ENCODE peak calls at places on chromosomes 12 and 14, in seven cellular contexts. One of them, this sample, is unnamed.

GRCh38 chr12:119229837-119230236 is 51.1 kb downstream of the HSPB8 start:
- DNase-seq in HuH-7.5: peak
- DNase-seq in H9: peak
- DNase-seq in left ventricle myocardium inferior: peak
- DNase-seq in activated naive CD8-positive, alpha-beta T cell treated with anti-CD3 and anti-CD28 coated beads for 36 hours: no peak
- DNase-seq in neuronal stem cell: peak
- DNase-seq in body of pancreas: peak
- DNase-seq in this sample: no peak

GRCh38 chr14:96501746-96502620 is at the start of gene PAPOLA:
- DNase-seq in neuronal stem cell: peak
- DNase-seq in activated naive CD8-positive, alpha-beta T cell treated with anti-CD3 and anti-CD28 coated beads for 36 hours: peak
- DNase-seq in left ventricle myocardium inferior: peak
- DNase-seq in body of pancreas: peak
- DNase-seq in H9: peak
- DNase-seq in HuH-7.5: peak
- DNase-seq in this sample: peak

GRCh38 chr12:105761075-105761474 is 377.7 kb downstream of the NUAK1 start:
- DNase-seq in neuronal stem cell: no peak
- DNase-seq in body of pancreas: no peak
- DNase-seq in H9: no peak
- DNase-seq in activated naive CD8-positive, alpha-beta T cell treated with anti-CD3 and anti-CD28 coated beads for 36 hours: no peak
- DNase-seq in HuH-7.5: no peak
- DNase-seq in left ventricle myocardium inferior: no peak
- DNase-seq in this sample: no peak

GRCh38 chr14:78933948-78934524 is 763.9 kb downstream of the NRXN3 start:
- DNase-seq in activated naive CD8-positive, alpha-beta T cell treated with anti-CD3 and anti-CD28 coated beads for 36 hours: no peak
- DNase-seq in left ventricle myocardium inferior: no peak
- DNase-seq in body of pancreas: no peak
- DNase-seq in HuH-7.5: peak
- DNase-seq in H9: no peak
- DNase-seq in neuronal stem cell: peak
- DNase-seq in this sample: no peak

GRCh38 chr12:84585996-84586395 is 326.6 kb downstream of the SLC6A15 start:
- DNase-seq in activated naive CD8-positive, alpha-beta T cell treated with anti-CD3 and anti-CD28 coated beads for 36 hours: no peak
- DNase-seq in body of pancreas: no peak
- DNase-seq in HuH-7.5: no peak
- DNase-seq in H9: no peak
- DNase-seq in left ventricle myocardium inferior: no peak
- DNase-seq in neuronal stem cell: no peak
- DNase-seq in this sample: no peak

GRCh38 chr12:48185181-48185919 is 1.9 kb downstream of the CCDC184 start:
- DNase-seq in neuronal stem cell: no peak
- DNase-seq in activated naive CD8-positive, alpha-beta T cell treated with anti-CD3 and anti-CD28 coated beads for 36 hours: no peak
- DNase-seq in left ventricle myocardium inferior: no peak
- DNase-seq in HuH-7.5: no peak
- DNase-seq in H9: peak
- DNase-seq in body of pancreas: no peak
- DNase-seq in this sample: no peak

GRCh38 chr12:51886021-51886710 is 1.7 kb upstream of the ANKRD33 start:
- DNase-seq in H9: peak
- DNase-seq in body of pancreas: peak
- DNase-seq in left ventricle myocardium inferior: peak
- DNase-seq in neuronal stem cell: no peak
- DNase-seq in HuH-7.5: no peak
- DNase-seq in activated naive CD8-positive, alpha-beta T cell treated with anti-CD3 and anti-CD28 coated beads for 36 hours: peak
- DNase-seq in this sample: peak

GRCh38 chr12:27013606-27014084 is 539 bp downstream of the TM7SF3 start:
- DNase-seq in HuH-7.5: peak
- DNase-seq in left ventricle myocardium inferior: no peak
- DNase-seq in activated naive CD8-positive, alpha-beta T cell treated with anti-CD3 and anti-CD28 coated beads for 36 hours: no peak
- DNase-seq in H9: no peak
- DNase-seq in neuronal stem cell: no peak
- DNase-seq in body of pancreas: no peak
- DNase-seq in this sample: no peak

GRCh38 chr14:63508033-63508432 is 35.1 kb downstream of the PPP2R5E start:
- DNase-seq in H9: no peak
- DNase-seq in neuronal stem cell: no peak
- DNase-seq in activated naive CD8-positive, alpha-beta T cell treated with anti-CD3 and anti-CD28 coated beads for 36 hours: peak
- DNase-seq in HuH-7.5: no peak
- DNase-seq in left ventricle myocardium inferior: no peak
- DNase-seq in body of pancreas: no peak
- DNase-seq in this sample: no peak

GRCh38 chr12:126617312-126617711 is 1552.1 kb downstream of the AACS start:
- DNase-seq in left ventricle myocardium inferior: no peak
- DNase-seq in activated naive CD8-positive, alpha-beta T cell treated with anti-CD3 and anti-CD28 coated beads for 36 hours: no peak
- DNase-seq in body of pancreas: peak
- DNase-seq in H9: peak
- DNase-seq in neuronal stem cell: no peak
- DNase-seq in HuH-7.5: no peak
- DNase-seq in this sample: no peak

GRCh38 chr12:124742702-124743101 is 121.0 kb downstream of the SCARB1 start:
- DNase-seq in HuH-7.5: no peak
- DNase-seq in H9: no peak
- DNase-seq in neuronal stem cell: no peak
- DNase-seq in left ventricle myocardium inferior: no peak
- DNase-seq in activated naive CD8-positive, alpha-beta T cell treated with anti-CD3 and anti-CD28 coated beads for 36 hours: no peak
- DNase-seq in body of pancreas: no peak
- DNase-seq in this sample: no peak

GRCh38 chr12:125704803-125705202 is 639.6 kb downstream of the AACS start:
- DNase-seq in body of pancreas: no peak
- DNase-seq in HuH-7.5: no peak
- DNase-seq in H9: no peak
- DNase-seq in activated naive CD8-positive, alpha-beta T cell treated with anti-CD3 and anti-CD28 coated beads for 36 hours: no peak
- DNase-seq in left ventricle myocardium inferior: no peak
- DNase-seq in neuronal stem cell: no peak
- DNase-seq in this sample: no peak

GRCh38 chr12:75722714-75723200 is 211.3 kb upstream of the KRR1 start:
- DNase-seq in body of pancreas: peak
- DNase-seq in neuronal stem cell: no peak
- DNase-seq in left ventricle myocardium inferior: no peak
- DNase-seq in H9: no peak
- DNase-seq in activated naive CD8-positive, alpha-beta T cell treated with anti-CD3 and anti-CD28 coated beads for 36 hours: peak
- DNase-seq in HuH-7.5: no peak
- DNase-seq in this sample: no peak

GRCh38 chr14:49769581-49770211 is 1.7 kb downstream of the KLHDC2 start:
- DNase-seq in body of pancreas: peak
- DNase-seq in H9: no peak
- DNase-seq in neuronal stem cell: no peak
- DNase-seq in activated naive CD8-positive, alpha-beta T cell treated with anti-CD3 and anti-CD28 coated beads for 36 hours: no peak
- DNase-seq in left ventricle myocardium inferior: no peak
- DNase-seq in HuH-7.5: no peak
- DNase-seq in this sample: no peak

GRCh38 chr12:96710127-96710745 is 196.8 kb upstream of the NEDD1 start:
- DNase-seq in neuronal stem cell: no peak
- DNase-seq in HuH-7.5: no peak
- DNase-seq in left ventricle myocardium inferior: no peak
- DNase-seq in activated naive CD8-positive, alpha-beta T cell treated with anti-CD3 and anti-CD28 coated beads for 36 hours: no peak
- DNase-seq in H9: peak
- DNase-seq in body of pancreas: no peak
- DNase-seq in this sample: no peak

GRCh38 chr12:122793685-122794106 is 19.3 kb downstream of the CCDC62 start:
- DNase-seq in neuronal stem cell: peak
- DNase-seq in H9: no peak
- DNase-seq in body of pancreas: no peak
- DNase-seq in activated naive CD8-positive, alpha-beta T cell treated with anti-CD3 and anti-CD28 coated beads for 36 hours: no peak
- DNase-seq in left ventricle myocardium inferior: no peak
- DNase-seq in HuH-7.5: peak
- DNase-seq in this sample: peak

GRCh38 chr14:101506211-101506920 is 54.9 kb upstream of the DIO3 start:
- DNase-seq in left ventricle myocardium inferior: no peak
- DNase-seq in HuH-7.5: no peak
- DNase-seq in activated naive CD8-positive, alpha-beta T cell treated with anti-CD3 and anti-CD28 coated beads for 36 hours: no peak
- DNase-seq in neuronal stem cell: no peak
- DNase-seq in body of pancreas: peak
- DNase-seq in H9: peak
- DNase-seq in this sample: no peak

GRCh38 chr14:93973607-93974006 is 2.8 kb downstream of the ASB2 start:
- DNase-seq in activated naive CD8-positive, alpha-beta T cell treated with anti-CD3 and anti-CD28 coated beads for 36 hours: no peak
- DNase-seq in body of pancreas: no peak
- DNase-seq in neuronal stem cell: no peak
- DNase-seq in H9: no peak
- DNase-seq in HuH-7.5: no peak
- DNase-seq in left ventricle myocardium inferior: no peak
- DNase-seq in this sample: no peak

GRCh38 chr12:90028620-90029051 is 320.0 kb upstream of the ATP2B1 start:
- DNase-seq in HuH-7.5: no peak
- DNase-seq in neuronal stem cell: no peak
- DNase-seq in body of pancreas: no peak
- DNase-seq in left ventricle myocardium inferior: no peak
- DNase-seq in H9: no peak
- DNase-seq in activated naive CD8-positive, alpha-beta T cell treated with anti-CD3 and anti-CD28 coated beads for 36 hours: no peak
- DNase-seq in this sample: no peak

GRCh38 chr12:124445826-124446225 is 121.6 kb downstream of the NCOR2 start:
- DNase-seq in HuH-7.5: no peak
- DNase-seq in neuronal stem cell: no peak
- DNase-seq in left ventricle myocardium inferior: no peak
- DNase-seq in body of pancreas: no peak
- DNase-seq in activated naive CD8-positive, alpha-beta T cell treated with anti-CD3 and anti-CD28 coated beads for 36 hours: no peak
- DNase-seq in H9: no peak
- DNase-seq in this sample: no peak

GRCh38 chr14:53470351-53471043 is 317.4 kb upstream of the DDHD1 start:
- DNase-seq in neuronal stem cell: no peak
- DNase-seq in H9: no peak
- DNase-seq in body of pancreas: no peak
- DNase-seq in HuH-7.5: no peak
- DNase-seq in activated naive CD8-positive, alpha-beta T cell treated with anti-CD3 and anti-CD28 coated beads for 36 hours: no peak
- DNase-seq in left ventricle myocardium inferior: peak
- DNase-seq in this sample: no peak

GRCh38 chr14:91281346-91281745 is 36.8 kb upstream of the GPR68 start:
- DNase-seq in H9: no peak
- DNase-seq in neuronal stem cell: no peak
- DNase-seq in HuH-7.5: no peak
- DNase-seq in left ventricle myocardium inferior: no peak
- DNase-seq in activated naive CD8-positive, alpha-beta T cell treated with anti-CD3 and anti-CD28 coated beads for 36 hours: no peak
- DNase-seq in body of pancreas: no peak
- DNase-seq in this sample: no peak

GRCh38 chr14:88929656-88930436 is 105.4 kb downstream of the TTC8 start:
- DNase-seq in activated naive CD8-positive, alpha-beta T cell treated with anti-CD3 and anti-CD28 coated beads for 36 hours: no peak
- DNase-seq in left ventricle myocardium inferior: no peak
- DNase-seq in H9: peak
- DNase-seq in neuronal stem cell: no peak
- DNase-seq in body of pancreas: no peak
- DNase-seq in HuH-7.5: no peak
- DNase-seq in this sample: no peak

GRCh38 chr12:130198026-130198662 is 35.9 kb downstream of the FZD10 start:
- DNase-seq in left ventricle myocardium inferior: no peak
- DNase-seq in neuronal stem cell: no peak
- DNase-seq in H9: no peak
- DNase-seq in activated naive CD8-positive, alpha-beta T cell treated with anti-CD3 and anti-CD28 coated beads for 36 hours: no peak
- DNase-seq in body of pancreas: no peak
- DNase-seq in HuH-7.5: no peak
- DNase-seq in this sample: no peak

GRCh38 chr12:121789800-121790748 is 3.4 kb downstream of the RHOF start:
- DNase-seq in HuH-7.5: no peak
- DNase-seq in neuronal stem cell: no peak
- DNase-seq in H9: no peak
- DNase-seq in left ventricle myocardium inferior: peak
- DNase-seq in body of pancreas: peak
- DNase-seq in activated naive CD8-positive, alpha-beta T cell treated with anti-CD3 and anti-CD28 coated beads for 36 hours: peak
- DNase-seq in this sample: peak

GRCh38 chr12:62259311-62259992 is 752 bp upstream of the USP15 start:
- DNase-seq in H9: no peak
- DNase-seq in HuH-7.5: peak
- DNase-seq in left ventricle myocardium inferior: no peak
- DNase-seq in neuronal stem cell: no peak
- DNase-seq in body of pancreas: peak
- DNase-seq in activated naive CD8-positive, alpha-beta T cell treated with anti-CD3 and anti-CD28 coated beads for 36 hours: no peak
- DNase-seq in this sample: no peak

This sample was measured in activated T-cell treated with anti-CD3 and anti-CD28 coated beads, Interleukin-2, amount 50 U/mL, for 24 hours.